ENCODE peak calls at places on chromosomes 13 and 19, in seven cellular contexts. K is CD4-positive, alpha-beta memory T cell; I is adrenal gland; T is kidney epithelial cell; V is fibroblast of mammary gland; H is mucosa of descending colon; G is bronchial epithelial cell. C is an unnamed sample.

GRCh38 chr13:85230754-85231153 is 568.5 kb downstream of the SLITRK6 start:
- DNase-seq in H (no peak), T (no peak), V (no peak), I (no peak), G (no peak), K (no peak), C (no peak)

GRCh38 chr13:110418944-110419343 is 111.9 kb downstream of the COL4A2 start:
- DNase-seq in I (peak; percentile 62), V (no peak), H (no peak), G (no peak), K (no peak), T (no peak), C (no peak)

GRCh38 chr13:49540552-49540951 is 44.8 kb downstream of the PHF11 start:
- DNase-seq in H (no peak), V (peak; percentile 5), I (no peak), G (no peak), T (no peak), K (no peak), C (no peak)

GRCh38 chr13:76856141-76856571 is 30.0 kb downstream of the KCTD12 start:
- DNase-seq in I (no peak), K (no peak), H (no peak), G (peak; percentile 97), T (peak; percentile 39), V (peak; percentile 90), C (no peak)

GRCh38 chr13:30256713-30257432 is 50.5 kb downstream of the KATNAL1 start:
- DNase-seq in I (no peak), H (no peak), G (no peak), K (no peak), V (peak; percentile 20), T (no peak), C (no peak)

GRCh38 chr13:49225358-49226042 is 5.4 kb downstream of the MLNR start:
- DNase-seq in G (peak; percentile 37), K (no peak), I (peak; percentile 60), V (peak; percentile 52), T (no peak), H (no peak), C (no peak)

GRCh38 chr19:2344381-2344870 is 15.6 kb upstream of the TMPRSS9 start:
- DNase-seq in I (no peak), H (peak; percentile 37), K (no peak), G (no peak), V (no peak), T (no peak), C (no peak)

GRCh38 chr13:50228527-50228926 is 213.3 kb downstream of the KCNRG start:
- DNase-seq in V (no peak), K (no peak), T (no peak), H (no peak), G (no peak), I (no peak), C (no peak)

GRCh38 chr13:39306639-39307589 is 268.7 kb downstream of the NHLRC3 start:
- DNase-seq in G (peak; percentile 22), V (no peak), H (no peak), K (no peak), I (no peak), T (no peak), C (no peak)

GRCh38 chr19:32828139-32828538 is 41.4 kb downstream of the SLC7A9 start:
- DNase-seq in G (no peak), K (no peak), I (peak; percentile 5), H (no peak), T (no peak), V (no peak), C (no peak)

GRCh38 chr13:65926750-65927171 is 1303.4 kb downstream of the PCDH9 start:
- DNase-seq in H (no peak), I (no peak), T (no peak), K (no peak), V (no peak), G (no peak), C (no peak)